ENCODE peak calls at places on chromosomes 16 and 17, in four cellular contexts. One of them, this sample, is unnamed.

GRCh38 chr16:31507617-31507928 is 618 bp downstream of the RUSF1 start:
- DNase-seq in endothelial cell: no peak
- DNase-seq in ovary: no peak
- DNase-seq in esophagus squamous epithelium: no peak
- DNase-seq in this sample: no peak

GRCh38 chr17:47816111-47816735 is 5.4 kb downstream of the OSBPL7 start:
- DNase-seq in ovary: peak; percentile 29
- DNase-seq in endothelial cell: no peak
- DNase-seq in esophagus squamous epithelium: no peak
- DNase-seq in this sample: no peak

GRCh38 chr17:37110816-37111215 is 162.1 kb downstream of the AATF start:
- DNase-seq in endothelial cell: no peak
- DNase-seq in esophagus squamous epithelium: no peak
- DNase-seq in ovary: no peak
- DNase-seq in this sample: no peak

GRCh38 chr17:76736349-76737081 is 616 bp downstream of the SRSF2 start:
- DNase-seq in endothelial cell: peak; percentile 77
- DNase-seq in esophagus squamous epithelium: no peak
- DNase-seq in ovary: peak; percentile 87
- DNase-seq in this sample: peak; percentile 91

GRCh38 chr16:700684-701584 is 4.7 kb downstream of the FBXL16 start:
- DNase-seq in esophagus squamous epithelium: no peak
- DNase-seq in ovary: peak; percentile 75
- DNase-seq in endothelial cell: peak; percentile 77
- DNase-seq in this sample: no peak

GRCh38 chr17:4944554-4945175 is 3.7 kb downstream of the PFN1 start:
- DNase-seq in ovary: no peak
- DNase-seq in endothelial cell: no peak
- DNase-seq in esophagus squamous epithelium: no peak
- DNase-seq in this sample: no peak

GRCh38 chr17:21295036-21295952 is 10.8 kb downstream of the MAP2K3 start:
- DNase-seq in ovary: no peak
- DNase-seq in endothelial cell: no peak
- DNase-seq in esophagus squamous epithelium: no peak
- DNase-seq in this sample: peak; percentile 34

GRCh38 chr17:36813957-36814356 is 123.3 kb upstream of the LHX1 start:
- DNase-seq in esophagus squamous epithelium: no peak
- DNase-seq in endothelial cell: no peak
- DNase-seq in ovary: no peak
- DNase-seq in this sample: no peak

GRCh38 chr17:75557075-75557851 is 30.3 kb upstream of the MYO15B start:
- DNase-seq in endothelial cell: no peak
- DNase-seq in esophagus squamous epithelium: no peak
- DNase-seq in ovary: peak; percentile 72
- DNase-seq in this sample: no peak

GRCh38 chr16:48011888-48012658 is 143.7 kb downstream of the ABCC12 start:
- DNase-seq in esophagus squamous epithelium: no peak
- DNase-seq in endothelial cell: no peak
- DNase-seq in ovary: no peak
- DNase-seq in this sample: no peak

GRCh38 chr17:29633886-29634285 is 11.2 kb upstream of the CORO6 start:
- DNase-seq in endothelial cell: no peak
- DNase-seq in esophagus squamous epithelium: no peak
- DNase-seq in ovary: no peak
- DNase-seq in this sample: no peak

GRCh38 chr17:41656249-41657023 is 32.1 kb upstream of the KRT17 start:
- DNase-seq in endothelial cell: no peak
- DNase-seq in ovary: no peak
- DNase-seq in esophagus squamous epithelium: no peak
- DNase-seq in this sample: no peak

GRCh38 chr17:83186226-83186625 is 106.8 kb downstream of the METRNL start:
- DNase-seq in endothelial cell: no peak
- DNase-seq in ovary: peak; percentile 46
- DNase-seq in esophagus squamous epithelium: no peak
- DNase-seq in this sample: peak; percentile 14

GRCh38 chr17:41687828-41688640 is 651 bp upstream of the EIF1 start:
- DNase-seq in ovary: peak; percentile 71
- DNase-seq in endothelial cell: peak; percentile 25
- DNase-seq in esophagus squamous epithelium: no peak
- DNase-seq in this sample: peak; percentile 58

GRCh38 chr17:65518256-65518655 is 43.2 kb downstream of the AXIN2 start:
- DNase-seq in endothelial cell: no peak
- DNase-seq in ovary: no peak
- DNase-seq in esophagus squamous epithelium: no peak
- DNase-seq in this sample: no peak

GRCh38 chr17:14169287-14169686 is 67.4 kb downstream of the CDRT15 start:
- DNase-seq in endothelial cell: no peak
- DNase-seq in ovary: no peak
- DNase-seq in esophagus squamous epithelium: no peak
- DNase-seq in this sample: no peak

GRCh38 chr17:47279062-47279801 is 25.6 kb downstream of the ITGB3 start:
- DNase-seq in ovary: peak; percentile 69
- DNase-seq in endothelial cell: no peak
- DNase-seq in esophagus squamous epithelium: no peak
- DNase-seq in this sample: peak; percentile 82

GRCh38 chr16:82720414-82720813 is 93.6 kb downstream of the CDH13 start:
- DNase-seq in endothelial cell: no peak
- DNase-seq in esophagus squamous epithelium: no peak
- DNase-seq in ovary: no peak
- DNase-seq in this sample: no peak

GRCh38 chr17:48637323-48638260 is 11.4 kb upstream of the HOXB9 start:
- DNase-seq in esophagus squamous epithelium: no peak
- DNase-seq in ovary: no peak
- DNase-seq in endothelial cell: no peak
- DNase-seq in this sample: no peak

GRCh38 chr16:28538733-28539596 is at the start of gene NUPR1:
- DNase-seq in endothelial cell: no peak
- DNase-seq in esophagus squamous epithelium: peak; percentile 34
- DNase-seq in ovary: peak; percentile 96
- DNase-seq in this sample: peak; percentile 93

GRCh38 chr17:43438626-43439529 is 40.1 kb downstream of the ARL4D start:
- DNase-seq in ovary: no peak
- DNase-seq in esophagus squamous epithelium: no peak
- DNase-seq in endothelial cell: no peak
- DNase-seq in this sample: no peak

GRCh38 chr17:49941427-49941826 is 27.6 kb upstream of the DLX4 start:
- DNase-seq in esophagus squamous epithelium: no peak
- DNase-seq in ovary: no peak
- DNase-seq in endothelial cell: no peak
- DNase-seq in this sample: no peak

GRCh38 chr16:80754479-80754878 is 49.9 kb downstream of the CDYL2 start:
- DNase-seq in endothelial cell: no peak
- DNase-seq in ovary: no peak
- DNase-seq in esophagus squamous epithelium: no peak
- DNase-seq in this sample: no peak